ENCODE peak calls at places on chromosome 21, in eight cellular contexts. One of them, this sample, is unnamed.

GRCh38 chr21:32940079-32941014 is 85.4 kb upstream of the OLIG2 start:
- DNase-seq in NCI-H1694 treated with DMSO at 0.1 percent for 48 hours: peak
- DNase-seq in astrocyte of the spinal cord: peak
- DNase-seq in fibroblast of the aortic adventitia: peak
- DNase-seq in HuH-7: peak
- DNase-seq in stimulated activated naive CD8-positive, alpha-beta T cell treated with anti-CD3 and anti-CD28 coated beads, Interleukin-15, amount 100 ng/mL, for 72 hours: peak
- DNase-seq in H9: peak
- DNase-seq in effector memory CD4-positive, alpha-beta T cell: no peak
- DNase-seq in this sample: peak

GRCh38 chr21:33007747-33008146 is 18.0 kb upstream of the OLIG2 start:
- DNase-seq in NCI-H1694 treated with DMSO at 0.1 percent for 48 hours: no peak
- DNase-seq in astrocyte of the spinal cord: no peak
- DNase-seq in fibroblast of the aortic adventitia: no peak
- DNase-seq in HuH-7: no peak
- DNase-seq in stimulated activated naive CD8-positive, alpha-beta T cell treated with anti-CD3 and anti-CD28 coated beads, Interleukin-15, amount 100 ng/mL, for 72 hours: no peak
- DNase-seq in H9: no peak
- DNase-seq in effector memory CD4-positive, alpha-beta T cell: no peak
- DNase-seq in this sample: no peak

GRCh38 chr21:37365657-37366487 is 701 bp upstream of the DYRK1A start:
- DNase-seq in NCI-H1694 treated with DMSO at 0.1 percent for 48 hours: peak
- DNase-seq in astrocyte of the spinal cord: peak
- DNase-seq in fibroblast of the aortic adventitia: peak
- DNase-seq in HuH-7: no peak
- DNase-seq in stimulated activated naive CD8-positive, alpha-beta T cell treated with anti-CD3 and anti-CD28 coated beads, Interleukin-15, amount 100 ng/mL, for 72 hours: peak
- DNase-seq in H9: peak
- DNase-seq in effector memory CD4-positive, alpha-beta T cell: peak
- DNase-seq in this sample: peak

GRCh38 chr21:17270234-17270633 is 242.6 kb upstream of the CXADR start:
- DNase-seq in NCI-H1694 treated with DMSO at 0.1 percent for 48 hours: peak
- DNase-seq in astrocyte of the spinal cord: peak
- DNase-seq in fibroblast of the aortic adventitia: peak
- DNase-seq in HuH-7: peak
- DNase-seq in stimulated activated naive CD8-positive, alpha-beta T cell treated with anti-CD3 and anti-CD28 coated beads, Interleukin-15, amount 100 ng/mL, for 72 hours: no peak
- DNase-seq in H9: no peak
- DNase-seq in effector memory CD4-positive, alpha-beta T cell: no peak
- DNase-seq in this sample: peak

GRCh38 chr21:16055012-16055411 is 325.2 kb downstream of the USP25 start:
- DNase-seq in NCI-H1694 treated with DMSO at 0.1 percent for 48 hours: no peak
- DNase-seq in astrocyte of the spinal cord: no peak
- DNase-seq in fibroblast of the aortic adventitia: no peak
- DNase-seq in HuH-7: no peak
- DNase-seq in stimulated activated naive CD8-positive, alpha-beta T cell treated with anti-CD3 and anti-CD28 coated beads, Interleukin-15, amount 100 ng/mL, for 72 hours: no peak
- DNase-seq in H9: no peak
- DNase-seq in effector memory CD4-positive, alpha-beta T cell: no peak
- DNase-seq in this sample: no peak

GRCh38 chr21:33451634-33452071 is 28.1 kb downstream of the TMEM50B start:
- DNase-seq in NCI-H1694 treated with DMSO at 0.1 percent for 48 hours: no peak
- DNase-seq in astrocyte of the spinal cord: peak
- DNase-seq in fibroblast of the aortic adventitia: no peak
- DNase-seq in HuH-7: no peak
- DNase-seq in stimulated activated naive CD8-positive, alpha-beta T cell treated with anti-CD3 and anti-CD28 coated beads, Interleukin-15, amount 100 ng/mL, for 72 hours: no peak
- DNase-seq in H9: no peak
- DNase-seq in effector memory CD4-positive, alpha-beta T cell: no peak
- DNase-seq in this sample: no peak

GRCh38 chr21:34983680-34984086 is 65.4 kb downstream of the RUNX1 start:
- DNase-seq in NCI-H1694 treated with DMSO at 0.1 percent for 48 hours: no peak
- DNase-seq in astrocyte of the spinal cord: peak
- DNase-seq in fibroblast of the aortic adventitia: peak
- DNase-seq in HuH-7: no peak
- DNase-seq in stimulated activated naive CD8-positive, alpha-beta T cell treated with anti-CD3 and anti-CD28 coated beads, Interleukin-15, amount 100 ng/mL, for 72 hours: peak
- DNase-seq in H9: no peak
- DNase-seq in effector memory CD4-positive, alpha-beta T cell: peak
- DNase-seq in this sample: no peak

GRCh38 chr21:41663805-41664788 is 102.8 kb downstream of the RIPK4 start:
- DNase-seq in NCI-H1694 treated with DMSO at 0.1 percent for 48 hours: no peak
- DNase-seq in astrocyte of the spinal cord: peak
- DNase-seq in fibroblast of the aortic adventitia: no peak
- DNase-seq in HuH-7: no peak
- DNase-seq in stimulated activated naive CD8-positive, alpha-beta T cell treated with anti-CD3 and anti-CD28 coated beads, Interleukin-15, amount 100 ng/mL, for 72 hours: no peak
- DNase-seq in H9: no peak
- DNase-seq in effector memory CD4-positive, alpha-beta T cell: no peak
- DNase-seq in this sample: no peak

GRCh38 chr21:36658926-36659325 is 40.0 kb upstream of the SIM2 start:
- DNase-seq in NCI-H1694 treated with DMSO at 0.1 percent for 48 hours: no peak
- DNase-seq in astrocyte of the spinal cord: no peak
- DNase-seq in fibroblast of the aortic adventitia: no peak
- DNase-seq in HuH-7: no peak
- DNase-seq in stimulated activated naive CD8-positive, alpha-beta T cell treated with anti-CD3 and anti-CD28 coated beads, Interleukin-15, amount 100 ng/mL, for 72 hours: no peak
- DNase-seq in H9: no peak
- DNase-seq in effector memory CD4-positive, alpha-beta T cell: no peak
- DNase-seq in this sample: no peak

GRCh38 chr21:44571296-44571695 is 2.2 kb upstream of the KRTAP10-4 start:
- DNase-seq in NCI-H1694 treated with DMSO at 0.1 percent for 48 hours: no peak
- DNase-seq in astrocyte of the spinal cord: no peak
- DNase-seq in fibroblast of the aortic adventitia: no peak
- DNase-seq in HuH-7: no peak
- DNase-seq in stimulated activated naive CD8-positive, alpha-beta T cell treated with anti-CD3 and anti-CD28 coated beads, Interleukin-15, amount 100 ng/mL, for 72 hours: no peak
- DNase-seq in H9: no peak
- DNase-seq in effector memory CD4-positive, alpha-beta T cell: no peak
- DNase-seq in this sample: no peak

GRCh38 chr21:21383126-21383525 is 384.9 kb downstream of the NCAM2 start:
- DNase-seq in NCI-H1694 treated with DMSO at 0.1 percent for 48 hours: no peak
- DNase-seq in astrocyte of the spinal cord: peak
- DNase-seq in fibroblast of the aortic adventitia: peak
- DNase-seq in HuH-7: no peak
- DNase-seq in stimulated activated naive CD8-positive, alpha-beta T cell treated with anti-CD3 and anti-CD28 coated beads, Interleukin-15, amount 100 ng/mL, for 72 hours: no peak
- DNase-seq in H9: no peak
- DNase-seq in effector memory CD4-positive, alpha-beta T cell: no peak
- DNase-seq in this sample: no peak

GRCh38 chr21:26832513-26832912 is 12.7 kb downstream of the ADAMTS1 start:
- DNase-seq in NCI-H1694 treated with DMSO at 0.1 percent for 48 hours: no peak
- DNase-seq in astrocyte of the spinal cord: no peak
- DNase-seq in fibroblast of the aortic adventitia: no peak
- DNase-seq in HuH-7: no peak
- DNase-seq in stimulated activated naive CD8-positive, alpha-beta T cell treated with anti-CD3 and anti-CD28 coated beads, Interleukin-15, amount 100 ng/mL, for 72 hours: no peak
- DNase-seq in H9: no peak
- DNase-seq in effector memory CD4-positive, alpha-beta T cell: no peak
- DNase-seq in this sample: no peak

This sample was measured in T47D.